ENCODE peak calls at places on chromosomes 6 and 20, in ten cellular contexts. C is activated B cell treated with CpG ODN at 0.5 μM for 24 hours; I is neural progenitor cell; T is AG04450; L is choroid plexus epithelial cell; V is HepG2; E is CD8-positive, alpha-beta T cell; X is cardiac muscle cell; N is HL-60; K is bronchial epithelial cell. A is an unnamed sample.

GRCh38 chr6:56259682-56260081 is 12.3 kb upstream of the COL21A1 start:
- DNase-seq in V (no peak), T (no peak), N (no peak), X (peak), K (peak), C (no peak), I (no peak), L (peak), E (no peak), A (no peak)

GRCh38 chr6:50853924-50854323 is 35.3 kb downstream of the TFAP2B start:
- DNase-seq in X (no peak), K (no peak), C (no peak), N (no peak), I (no peak), V (no peak), E (no peak), T (no peak), L (no peak), A (no peak)

GRCh38 chr20:17314262-17314661 is 87.4 kb downstream of the PCSK2 start:
- DNase-seq in E (no peak), L (no peak), T (no peak), V (no peak), I (no peak), K (peak), X (no peak), N (no peak), C (no peak), A (no peak)

GRCh38 chr6:148291876-148292275 is 50.8 kb upstream of the SASH1 start:
- DNase-seq in C (no peak), T (no peak), V (no peak), I (no peak), X (no peak), E (no peak), N (no peak), K (no peak), L (peak), A (no peak)

GRCh38 chr20:25437153-25437581 is 29.7 kb downstream of the GINS1 start:
- DNase-seq in T (no peak), N (no peak), K (peak), C (no peak), L (peak), E (no peak), X (peak), V (no peak), I (peak), A (no peak)

GRCh38 chr6:121917834-121918559 is 481.5 kb upstream of the HSF2 start:
- DNase-seq in K (peak), L (no peak), E (no peak), I (no peak), C (no peak), N (no peak), X (no peak), T (no peak), V (no peak), A (no peak)

GRCh38 chr20:5668529-5668868 is 81.7 kb upstream of the SHLD1 start:
- DNase-seq in C (no peak), T (no peak), I (no peak), N (no peak), V (no peak), X (no peak), K (peak), L (no peak), E (no peak), A (no peak)

GRCh38 chr6:137783640-137784198 is 83.3 kb upstream of the TNFAIP3 start:
- DNase-seq in E (no peak), L (peak), I (no peak), N (no peak), T (no peak), V (no peak), K (no peak), C (no peak), X (no peak), A (no peak)

GRCh38 chr6:157548635-157549467 is 167.9 kb downstream of the ZDHHC14 start:
- DNase-seq in C (no peak), V (no peak), I (no peak), K (no peak), X (no peak), L (no peak), E (no peak), T (no peak), N (peak), A (no peak)

GRCh38 chr6:141403103-141403502 is 729.6 kb upstream of the GJE1 start:
- DNase-seq in C (no peak), I (no peak), T (no peak), L (no peak), N (no peak), X (no peak), K (no peak), E (no peak), V (no peak), A (no peak)

GRCh38 chr20:25695532-25696383 is 895 bp downstream of the ZNF337 start:
- DNase-seq in N (no peak), V (no peak), L (no peak), T (no peak), X (no peak), C (no peak), I (peak), K (no peak), E (no peak), A (no peak)

GRCh38 chr6:168162366-168162765 is 83.4 kb upstream of the FRMD1 start:
- DNase-seq in E (no peak), V (no peak), L (no peak), N (no peak), K (peak), C (no peak), I (no peak), T (no peak), X (no peak), A (no peak)

GRCh38 chr6:30101939-30102700 is 10.8 kb downstream of the TRIM31 start:
- DNase-seq in N (peak), K (peak), I (peak), E (peak), V (peak), L (peak), T (peak), X (peak), C (peak), A (peak)

GRCh38 chr6:89940225-89941027 is 46.2 kb downstream of the GJA10 start:
- DNase-seq in I (peak), T (peak), E (peak), L (peak), K (peak), C (no peak), N (peak), X (peak), V (peak), A (peak)

GRCh38 chr6:119273799-119274595 is 75.6 kb downstream of the MAN1A1 start:
- DNase-seq in X (no peak), C (no peak), K (no peak), N (no peak), E (no peak), V (no peak), L (peak), I (no peak), T (peak), A (no peak)

GRCh38 chr6:31265926-31266325 is 6.0 kb downstream of the HLA-C start:
- DNase-seq in C (no peak), K (no peak), I (no peak), N (no peak), V (no peak), E (no peak), X (no peak), L (no peak), T (no peak), A (no peak)

GRCh38 chr6:98366406-98366805 is 468.0 kb upstream of the POU3F2 start:
- DNase-seq in C (no peak), E (no peak), V (no peak), L (no peak), I (peak), T (no peak), N (no peak), K (no peak), X (no peak), A (no peak)

GRCh38 chr6:167094820-167095637 is 27.9 kb upstream of the CCR6 start:
- DNase-seq in V (no peak), E (peak), C (no peak), N (no peak), I (no peak), X (no peak), T (no peak), L (no peak), K (no peak), A (no peak)

GRCh38 chr6:99151634-99152344 is 197.7 kb downstream of the FAXC start:
- DNase-seq in N (no peak), V (peak), K (peak), L (peak), C (no peak), X (peak), I (peak), T (peak), E (no peak), A (no peak)

GRCh38 chr20:53642196-53643030 is 48.8 kb upstream of the ZNF217 start:
- DNase-seq in N (peak), I (peak), K (peak), X (peak), V (peak), T (no peak), E (peak), L (peak), C (no peak), A (no peak)

GRCh38 chr20:37693203-37693602 is 627 bp upstream of the CTNNBL1 start:
- DNase-seq in I (no peak), T (no peak), E (no peak), N (no peak), X (no peak), L (peak), K (no peak), C (no peak), V (no peak), A (no peak)

GRCh38 chr20:49989234-49990065 is 6.7 kb downstream of the SNAI1 start:
- DNase-seq in T (peak), X (no peak), E (no peak), K (no peak), C (no peak), I (peak), V (no peak), L (peak), N (no peak), A (no peak)

GRCh38 chr6:26594128-26594493 is 2.6 kb upstream of the ABT1 start:
- DNase-seq in X (no peak), L (no peak), T (no peak), K (no peak), N (no peak), E (no peak), I (no peak), C (no peak), V (no peak), A (no peak)

GRCh38 chr20:51373713-51374481 is 168.6 kb downstream of the NFATC2 start:
- DNase-seq in X (peak), L (peak), T (no peak), I (no peak), N (no peak), E (no peak), K (no peak), V (no peak), C (no peak), A (no peak)

GRCh38 chr20:35845561-35845960 is 73.7 kb downstream of the PHF20 start:
- DNase-seq in K (peak), C (no peak), X (no peak), L (peak), I (no peak), T (no peak), E (no peak), V (no peak), N (no peak), A (no peak)

GRCh38 chr6:149134531-149134933 is 183.0 kb upstream of the TAB2 start:
- DNase-seq in V (no peak), T (no peak), C (no peak), E (no peak), N (no peak), K (no peak), I (no peak), X (no peak), L (no peak), A (no peak)

GRCh38 chr20:2822073-2822472 is 5.9 kb downstream of the TMEM239 start:
- DNase-seq in T (no peak), N (no peak), C (no peak), V (no peak), L (peak), I (peak), K (no peak), X (no peak), E (peak), A (no peak)

GRCh38 chr6:91031581-91031980 is 444.7 kb upstream of the MAP3K7 start:
- DNase-seq in E (no peak), V (no peak), X (no peak), N (no peak), I (no peak), C (no peak), L (no peak), T (no peak), K (no peak), A (no peak)

GRCh38 chr20:48411906-48412305 is 415.9 kb downstream of the PREX1 start:
- DNase-seq in T (no peak), K (no peak), C (no peak), I (no peak), E (no peak), L (no peak), V (no peak), X (no peak), N (no peak), A (no peak)

GRCh38 chr6:167717455-167717854 is 109.3 kb upstream of the AFDN start:
- DNase-seq in K (no peak), L (no peak), X (no peak), E (peak), I (no peak), N (no peak), T (no peak), V (no peak), C (no peak), A (no peak)

GRCh38 chr6:3396503-3397180 is 60.2 kb downstream of the SLC22A23 start:
- DNase-seq in E (no peak), X (no peak), I (no peak), L (no peak), N (no peak), V (no peak), T (no peak), C (no peak), K (peak), A (no peak)

GRCh38 chr20:36154696-36155628 is at the start of gene EPB41L1:
- DNase-seq in N (no peak), T (no peak), K (no peak), X (peak), I (peak), C (no peak), E (no peak), L (peak), V (no peak), A (no peak)

GRCh38 chr6:106084106-106084963 is 1.8 kb upstream of the PRDM1 start:
- DNase-seq in T (peak), E (no peak), N (peak), V (peak), I (peak), K (peak), C (no peak), L (peak), X (peak), A (peak)

GRCh38 chr6:152503541-152503940 is 133.6 kb downstream of the SYNE1 start:
- DNase-seq in X (no peak), V (no peak), N (no peak), K (peak), E (no peak), I (no peak), C (no peak), T (no peak), L (peak), A (no peak)

GRCh38 chr6:37099442-37099841 is 70.5 kb upstream of the PIM1 start:
- DNase-seq in N (peak), K (peak), T (no peak), C (no peak), L (no peak), X (no peak), V (peak), E (no peak), I (no peak), A (no peak)

DNA sequence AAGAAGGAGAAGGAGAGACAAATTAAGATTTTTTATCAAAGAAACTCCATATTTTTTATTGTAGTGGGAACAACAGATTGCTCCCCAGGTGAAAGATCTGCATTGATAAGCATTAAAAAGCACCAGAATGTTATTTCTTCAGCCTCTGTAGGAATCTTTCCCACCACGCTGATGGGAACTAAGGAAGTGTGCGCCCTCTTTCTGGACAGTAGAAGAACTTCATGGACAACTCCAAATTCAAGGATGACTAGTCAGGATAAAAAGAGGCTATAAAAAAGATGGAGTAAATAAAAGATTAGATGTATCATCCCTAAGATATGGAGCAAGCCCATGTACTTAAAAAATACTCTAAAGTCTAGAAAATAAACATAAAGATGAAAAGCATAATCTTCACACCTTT is 45.8 kb upstream of the PAK5 start:
- DNase-seq in V (no peak), X (peak), N (no peak), T (no peak), E (no peak), C (no peak), L (no peak), K (peak), I (no peak), A (no peak)
- TF ChIP-seq CTCF in V (peak), X (no peak), N (no peak), T (peak), E (no peak), C (no peak), L (no peak), K (peak), I (no peak), A (peak)

DNA sequence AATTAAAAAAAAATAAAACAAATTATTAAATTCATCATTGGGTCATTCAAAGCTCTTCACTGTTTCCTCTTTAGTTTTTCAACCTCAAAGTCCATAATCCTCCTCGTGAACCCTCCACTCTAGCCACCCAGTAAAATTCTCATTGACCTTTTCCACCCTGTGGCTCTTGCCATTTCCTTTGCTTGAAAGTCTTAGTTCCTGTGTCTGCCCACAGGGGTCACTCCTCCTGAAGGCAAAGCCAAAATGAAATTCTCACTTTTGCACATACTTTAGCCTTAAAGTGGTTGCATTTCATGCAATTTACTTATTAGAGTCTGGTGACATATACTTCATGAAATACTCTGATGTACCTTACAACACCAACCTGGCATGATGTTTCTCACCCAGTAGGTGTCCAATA is 263.7 kb downstream of the BMP2 start:
- DNase-seq in V (peak), N (no peak), E (no peak), T (no peak), I (peak), X (no peak), K (peak), C (no peak), L (peak), A (no peak)
- TF ChIP-seq CTCF in V (peak), N (peak), E (no peak), T (no peak), I (peak), X (peak), K (peak), C (no peak), L (peak), A (no peak)

DNA sequence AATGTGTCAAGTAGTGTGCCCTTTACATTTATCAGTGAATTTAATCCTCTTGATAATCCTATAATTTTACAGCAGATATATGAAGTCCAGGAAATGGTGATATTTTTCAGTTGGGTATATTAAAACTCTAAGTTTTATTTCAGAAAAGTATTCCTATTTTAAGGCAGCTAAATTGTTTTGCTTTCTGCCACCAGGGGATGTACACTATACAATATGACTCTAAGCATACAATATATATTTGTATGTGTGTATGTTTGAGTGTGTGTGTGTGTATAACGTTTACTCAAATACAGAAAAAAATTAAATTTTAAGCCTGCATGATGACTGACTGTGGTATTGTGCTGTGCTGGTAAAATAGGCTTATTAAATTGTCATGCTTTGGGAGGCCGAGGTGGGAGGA is 102.0 kb upstream of the RUNX2 start:
- DNase-seq in N (no peak), E (no peak), C (no peak), L (no peak), V (no peak), I (no peak), T (no peak), K (no peak), X (no peak), A (no peak)
- TF ChIP-seq CTCF in N (no peak), E (no peak), C (no peak), L (no peak), V (no peak), I (no peak), T (no peak), K (no peak), X (peak), A (no peak)

GRCh38 chr6:52576392-52577021 is 353 bp downstream of the TRAM2 start:
- DNase-seq in E (peak), I (peak), T (no peak), N (peak), X (no peak), L (peak), V (peak), C (no peak), K (peak), A (peak)
- TF ChIP-seq CTCF in E (peak), I (peak), T (peak), N (peak), X (peak), L (peak), V (peak), C (no peak), K (peak), A (peak)

GRCh38 chr20:38926142-38926933 is at the start of gene FAM83D:
- DNase-seq in L (peak), X (peak), I (peak), K (peak), C (peak), N (peak), V (peak), E (peak), T (peak), A (peak)
- TF ChIP-seq CTCF in L (no peak), X (no peak), I (no peak), K (no peak), C (no peak), N (no peak), V (no peak), E (no peak), T (no peak), A (no peak)

DNA sequence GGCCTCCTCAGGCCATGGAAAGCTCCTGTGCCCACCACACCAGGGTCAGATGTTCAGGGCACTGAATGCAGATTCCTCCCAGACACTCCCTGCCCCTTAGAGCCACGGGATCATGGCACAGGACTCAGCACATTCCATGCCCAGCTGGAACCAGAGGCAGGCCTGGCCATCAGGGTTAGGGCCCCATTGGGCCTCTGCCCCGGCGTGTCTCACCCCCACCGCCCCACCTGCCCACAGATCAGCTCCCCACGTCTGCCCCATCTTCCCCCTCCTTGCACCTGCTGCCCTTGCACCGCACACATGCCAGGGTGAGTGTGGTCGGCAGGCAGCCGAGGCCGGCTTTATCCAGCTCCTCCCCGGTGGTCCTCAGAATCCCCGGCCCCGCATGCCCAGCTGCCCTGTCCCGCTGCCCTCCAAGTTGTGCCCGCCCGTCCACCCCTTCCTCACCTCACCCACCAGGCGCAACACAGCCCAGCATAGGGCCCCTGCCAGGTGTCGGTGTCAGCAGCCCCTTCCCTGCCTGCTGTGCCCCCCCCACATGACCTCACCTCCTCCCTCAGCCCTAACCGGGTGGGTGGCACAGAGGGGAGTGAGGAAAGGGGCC is 2.2 kb upstream of the SRMS start:
- DNase-seq in X (no peak), T (no peak), V (no peak), K (no peak), I (no peak), C (no peak), L (no peak), N (no peak), E (no peak), A (no peak)
- TF ChIP-seq CTCF in X (no peak), T (no peak), V (no peak), K (no peak), I (no peak), C (no peak), L (no peak), N (no peak), E (no peak), A (no peak)

A was measured in D721Med.